ENCODE peak calls at places on chromosomes 13 and 19, in nine cellular contexts. F, Y, G, M, J, K, V, L and W are unnamed samples.

GRCh38 chr19:18853755-18854427 is 22.1 kb downstream of the UPF1 start:
- DNase-seq in J (no peak), V (no peak), M (no peak), K (no peak), F (no peak), Y (no peak), L (no peak), G (no peak), W (no peak)

GRCh38 chr13:85497652-85498051 is 301.6 kb downstream of the SLITRK6 start:
- DNase-seq in L (no peak), M (no peak), K (no peak), G (peak; percentile 97), F (no peak), Y (no peak), J (no peak), V (no peak), W (no peak)

GRCh38 chr19:47545061-47545948 is 27.6 kb downstream of the ZNF541 start:
- DNase-seq in J (no peak), L (peak; percentile 14), Y (no peak), M (no peak), G (no peak), V (no peak), F (no peak), K (no peak), W (no peak)

GRCh38 chr13:35784286-35784951 is 307.9 kb upstream of the MAB21L1 start:
- DNase-seq in V (peak; percentile 12), J (no peak), K (no peak), M (no peak), L (no peak), G (no peak), Y (no peak), F (no peak), W (no peak)

GRCh38 chr13:39822437-39822836 is 167.0 kb downstream of the COG6 start:
- DNase-seq in L (no peak), M (no peak), J (no peak), F (no peak), G (no peak), V (no peak), K (no peak), Y (no peak), W (no peak)

GRCh38 chr13:61908906-61909305 is 493.3 kb upstream of the PCDH20 start:
- DNase-seq in L (no peak), Y (no peak), G (no peak), F (no peak), J (no peak), K (no peak), M (no peak), V (no peak), W (no peak)

GRCh38 chr19:50897612-50898011 is 13.6 kb downstream of the KLK4 start:
- DNase-seq in V (no peak), F (no peak), Y (no peak), K (no peak), J (no peak), G (no peak), L (no peak), M (no peak), W (no peak)

GRCh38 chr19:42528354-42529247 is at the start of gene CEACAM1:
- DNase-seq in M (no peak), Y (peak; percentile 84), L (peak; percentile 23), G (no peak), V (peak; percentile 75), J (no peak), F (no peak), K (no peak), W (peak; percentile 71)

GRCh38 chr13:99153219-99153618 is 47.4 kb upstream of the UBAC2 start:
- DNase-seq in M (no peak), J (peak; percentile 17), G (no peak), L (no peak), F (no peak), V (no peak), Y (no peak), K (no peak), W (no peak)

GRCh38 chr13:23321534-23322241 is 111.8 kb downstream of the SACS start:
- DNase-seq in F (no peak), G (peak; percentile 94), J (no peak), Y (peak; percentile 17), V (peak; percentile 11), M (peak; percentile 76), L (no peak), K (peak; percentile 26), W (peak; percentile 57)

GRCh38 chr19:43438291-43439162 is 23.8 kb downstream of the TEX101 start:
- DNase-seq in L (peak; percentile 14), J (no peak), G (peak; percentile 67), K (no peak), M (peak; percentile 86), F (no peak), Y (peak; percentile 45), V (no peak), W (peak; percentile 75)

GRCh38 chr19:5448374-5448773 is 6.8 kb upstream of the ZNRF4 start:
- DNase-seq in J (no peak), K (no peak), Y (no peak), M (no peak), G (no peak), L (peak; percentile 20), F (no peak), V (no peak), W (no peak)

GRCh38 chr13:110245421-110245899 is 61.5 kb downstream of the COL4A1 start:
- DNase-seq in V (no peak), J (no peak), M (no peak), F (no peak), K (no peak), G (peak; percentile 76), L (no peak), Y (no peak), W (no peak)

GRCh38 chr13:102854675-102855074 is 8.8 kb downstream of the ERCC5 start:
- DNase-seq in G (no peak), Y (no peak), V (no peak), J (no peak), M (no peak), L (no peak), F (no peak), K (no peak), W (no peak)

GRCh38 chr13:28658539-28658795 is 463 bp upstream of the POMP start:
- DNase-seq in Y (no peak), J (peak; percentile 14), F (no peak), V (no peak), G (no peak), L (no peak), M (no peak), K (no peak), W (no peak)

GRCh38 chr19:55158848-55159793 is 1.6 kb upstream of the TNNI3 start:
- DNase-seq in Y (no peak), V (no peak), F (no peak), K (no peak), M (no peak), G (no peak), J (peak; percentile 92), L (no peak), W (no peak)

GRCh38 chr19:18349524-18350128 is 9.2 kb downstream of the PGPEP1 start:
- DNase-seq in V (peak; percentile 40), K (no peak), F (peak; percentile 49), G (peak; percentile 65), J (peak; percentile 73), L (peak; percentile 72), M (no peak), Y (peak; percentile 63), W (peak; percentile 74)

GRCh38 chr19:34310494-34310981 is 54.5 kb upstream of the GPI start:
- DNase-seq in M (peak; percentile 40), G (no peak), F (no peak), V (no peak), J (no peak), K (no peak), Y (peak; percentile 50), L (no peak), W (no peak)

GRCh38 chr19:56159616-56160271 is 16.1 kb upstream of the GALP start:
- DNase-seq in V (no peak), G (no peak), K (no peak), F (no peak), J (no peak), M (no peak), L (no peak), Y (no peak), W (no peak)
- H3K27ac ChIP-seq in V (no peak overlapping the region), G (no peak overlapping the region), K (no peak overlapping the region), F (no peak overlapping the region), J (no peak overlapping the region), M (no peak overlapping the region), L (no peak overlapping the region), Y (no peak overlapping the region), W (no peak overlapping the region)

DNA sequence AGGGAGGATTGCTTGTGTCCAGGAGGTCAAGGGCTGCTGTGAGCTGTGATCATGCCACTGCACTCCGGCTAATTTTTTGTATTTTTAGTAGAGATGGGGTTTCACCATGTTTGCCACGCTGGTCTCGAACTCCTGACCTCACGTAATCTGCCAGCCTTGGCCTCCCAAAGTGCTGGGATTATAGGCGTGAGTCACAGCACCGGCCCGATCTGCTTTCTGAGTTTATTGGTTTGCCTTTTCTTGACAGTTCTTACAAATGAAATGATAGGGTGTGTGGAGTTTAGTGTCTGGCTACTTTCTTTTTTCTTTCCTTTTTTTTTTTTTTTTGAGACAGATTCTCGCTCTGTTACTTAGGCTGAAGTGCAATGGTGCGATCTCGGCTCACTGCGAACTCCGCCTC is 848 bp downstream of the C19orf44 start:
- DNase-seq in K (no peak), M (no peak), Y (no peak), V (no peak), G (no peak), F (no peak), L (no peak), J (no peak), W (no peak)
- H3K4me3 ChIP-seq in K (peak overlapping the region; percentile 95), M (no peak overlapping the region), Y (no peak overlapping the region), V (peak overlapping the region; percentile 84), G (peak overlapping the region; percentile 61), F (no peak overlapping the region), L (no peak overlapping the region), J (peak overlapping the region; percentile 58), W (peak overlapping the region; percentile 56)

GRCh38 chr19:7629347-7630054 is at the start of the genes PET100 and XAB2:
- DNase-seq in J (peak; percentile 100), F (peak; percentile 94), Y (peak; percentile 97), V (peak; percentile 98), M (peak; percentile 99), L (peak; percentile 98), G (peak; percentile 99), K (peak; percentile 98), W (peak; percentile 100)
- TF ChIP-seq POLR2A in J (peak; percentile 84), F (peak; percentile 71), Y (peak; percentile 64), V (peak; percentile 69), M (no peak), L (peak; percentile 72), G (peak; percentile 89), K (no peak), W (peak; percentile 65)

GRCh38 chr13:75547917-75548316 is 1.7 kb upstream of the UCHL3 start:
- DNase-seq in V (no peak), F (no peak), G (peak; percentile 51), J (no peak), M (no peak), Y (no peak), K (no peak), L (no peak), W (no peak)

GRCh38 chr13:75544681-75545333 is 4.8 kb upstream of the UCHL3 start:
- DNase-seq in J (no peak), K (no peak), Y (no peak), F (no peak), G (peak; percentile 90), V (peak; percentile 78), M (no peak), L (no peak), W (no peak)

GRCh38 chr13:75554981-75555380 is 5.4 kb downstream of the UCHL3 start:
- DNase-seq in L (no peak), Y (no peak), G (peak; percentile 35), F (no peak), J (no peak), V (no peak), K (no peak), M (no peak), W (no peak)

GRCh38 chr13:75549262-75550158 is at the start of gene UCHL3:
- DNase-seq in F (peak; percentile 87), L (peak; percentile 98), K (peak; percentile 94), G (peak; percentile 95), V (peak; percentile 93), J (peak; percentile 94), Y (peak; percentile 98), M (peak; percentile 97), W (peak; percentile 98)

GRCh38 chr13:75550159-75550567 is 572 bp downstream of the UCHL3 start:
- DNase-seq in K (peak; percentile 56), Y (peak; percentile 41), V (peak; percentile 52), G (peak; percentile 87), L (peak; percentile 41), F (no peak), M (no peak), J (peak; percentile 60), W (no peak)
- H3K27ac ChIP-seq in K (peak overlapping the region; percentile 63), Y (peak overlapping the region; percentile 82), V (peak overlapping the region; percentile 88), G (peak overlapping the region; percentile 94), L (peak overlapping the region; percentile 87), F (peak overlapping the region; percentile 72), M (peak overlapping the region; percentile 74), J (peak overlapping the region; percentile 95), W (peak overlapping the region; percentile 95)